ENCODE peak calls at places on chromosomes 2 and 18, in four cellular contexts. D is PC-9, A is T-cell, V is choroid plexus epithelial cell. F is an unnamed sample.

GRCh38 chr2:134917219-134917957 is 1.2 kb upstream of the CCNT2 start:
- DNase-seq in D (no peak), A (no peak), V (no peak), F (no peak)

GRCh38 chr2:55500025-55500424 is 19.5 kb upstream of the CFAP36 start:
- DNase-seq in A (no peak), D (no peak), V (peak), F (peak)

GRCh38 chr2:119442850-119443249 is 11.2 kb downstream of the TMEM37 start:
- DNase-seq in V (no peak), D (no peak), A (no peak), F (no peak)

GRCh38 chr2:5145801-5146200 is 546.4 kb upstream of the SOX11 start:
- DNase-seq in A (no peak), D (no peak), V (no peak), F (no peak)

GRCh38 chr2:240966457-240966905 is 31.9 kb upstream of the SNED1 start:
- DNase-seq in D (no peak), V (no peak), A (no peak), F (no peak)

GRCh38 chr18:80176334-80177080 is 67.4 kb downstream of the ADNP2 start:
- DNase-seq in A (no peak), V (peak), D (no peak), F (peak)

GRCh38 chr18:54717673-54718435 is 110.4 kb upstream of the RAB27B start:
- DNase-seq in D (no peak), A (peak), V (peak), F (no peak)

GRCh38 chr18:44536041-44536440 is 144.6 kb upstream of the SETBP1 start:
- DNase-seq in V (peak), A (no peak), D (no peak), F (peak)

GRCh38 chr2:98550165-98550564 is 58.1 kb downstream of the COA5 start:
- DNase-seq in D (no peak), A (no peak), V (no peak), F (no peak)

GRCh38 chr2:46294185-46294836 is 2.9 kb upstream of the EPAS1 start:
- DNase-seq in D (peak), V (no peak), A (no peak), F (peak)

GRCh38 chr2:190382851-190383250 is 25.3 kb upstream of the MFSD6 start:
- DNase-seq in V (peak), D (peak), A (peak), F (peak)

GRCh38 chr18:57234346-57234745 is 87.5 kb downstream of the BOD1L2 start:
- DNase-seq in D (no peak), V (no peak), A (no peak), F (no peak)

GRCh38 chr2:182862003-182862402 is 4.4 kb downstream of the FRZB start:
- DNase-seq in A (no peak), V (no peak), D (no peak), F (no peak)

GRCh38 chr2:183186766-183187165 is 62.5 kb downstream of the NUP35 start:
- DNase-seq in V (no peak), D (no peak), A (no peak), F (no peak)

GRCh38 chr2:44934962-44935853 is 6.3 kb upstream of the SIX3 start:
- DNase-seq in A (no peak), D (no peak), V (no peak), F (peak)

GRCh38 chr2:151367571-151367970 is 10.2 kb downstream of the TNFAIP6 start:
- DNase-seq in A (no peak), D (no peak), V (peak), F (peak)

GRCh38 chr2:155633060-155633839 is 699.3 kb downstream of the NR4A2 start:
- DNase-seq in A (no peak), V (no peak), D (no peak), F (no peak)

GRCh38 chr2:24659862-24660261 is 133.3 kb downstream of the PTRHD1 start:
- DNase-seq in V (no peak), D (no peak), A (no peak), F (no peak)

GRCh38 chr18:45059695-45060094 is 379.0 kb downstream of the SETBP1 start:
- DNase-seq in V (peak), A (no peak), D (peak), F (peak)

GRCh38 chr18:42706618-42707017 is 408.9 kb downstream of the RIT2 start:
- DNase-seq in V (peak), D (no peak), A (no peak), F (no peak)

GRCh38 chr2:160328748-160329147 is 128.7 kb upstream of the ITGB6 start:
- DNase-seq in D (no peak), V (no peak), A (no peak), F (no peak)

GRCh38 chr2:32369222-32369621 is 12.4 kb downstream of the BIRC6 start:
- DNase-seq in A (no peak), D (no peak), V (no peak), F (no peak)

GRCh38 chr2:74037379-74037860 is 52.7 kb downstream of the TET3 start:
- DNase-seq in A (no peak), V (peak), D (no peak), F (peak)

GRCh38 chr18:24126155-24126947 is 12.5 kb upstream of the CABYR start:
- DNase-seq in D (no peak), A (no peak), V (no peak), F (peak)

GRCh38 chr2:9466147-9466683 is 8.1 kb upstream of the IAH1 start:
- DNase-seq in D (no peak), A (no peak), V (no peak), F (no peak)

GRCh38 chr2:10233131-10234012 is 69.3 kb upstream of the HPCAL1 start:
- DNase-seq in V (no peak), A (no peak), D (no peak), F (no peak)

GRCh38 chr2:158629116-158629515 is 166.0 kb upstream of the DAPL1 start:
- DNase-seq in A (no peak), V (no peak), D (no peak), F (no peak)

GRCh38 chr2:233466991-233467603 is 99.5 kb downstream of the USP40 start:
- DNase-seq in D (no peak), A (no peak), V (no peak), F (no peak)

GRCh38 chr18:251572-251971 is 16.3 kb downstream of the THOC1 start:
- DNase-seq in V (no peak), D (no peak), A (no peak), F (no peak)

GRCh38 chr2:230075988-230076631 is 7.4 kb upstream of the SLC16A14 start:
- DNase-seq in V (peak), D (no peak), A (no peak), F (peak)

GRCh38 chr2:134402385-134402784 is 148.5 kb downstream of the MGAT5 start:
- DNase-seq in A (no peak), V (peak), D (no peak), F (peak)

GRCh38 chr2:216888907-216889622 is 29.2 kb upstream of the TNP1 start:
- DNase-seq in A (no peak), D (no peak), V (no peak), F (no peak)

GRCh38 chr2:65456074-65456473 is 23.7 kb upstream of the SPRED2 start:
- DNase-seq in D (peak), V (peak), A (no peak), F (peak)

GRCh38 chr2:211901226-211901625 is 637.4 kb downstream of the ERBB4 start:
- DNase-seq in A (no peak), V (no peak), D (no peak), F (no peak)

GRCh38 chr2:209121691-209122090 is 302.2 kb upstream of the MAP2 start:
- DNase-seq in A (no peak), V (no peak), D (no peak), F (no peak)

GRCh38 chr2:24515335-24515734 is 24.3 kb downstream of the NCOA1 start:
- DNase-seq in V (no peak), D (no peak), A (no peak), F (no peak)